ENCODE peak calls at places on chromosomes 4 and X, in four cellular contexts. One of them, this sample, is unnamed.

GRCh38 chrX:39955621-39956020 is 142.1 kb downstream of the BCOR start:
- DNase-seq in K562: peak; percentile 38
- DNase-seq in HL-60: no peak
- DNase-seq in GM12878: no peak
- DNase-seq in this sample: no peak

GRCh38 chrX:31287861-31288260 is 216.0 kb upstream of the FTHL17 start:
- DNase-seq in GM12878: no peak
- DNase-seq in HL-60: no peak
- DNase-seq in K562: no peak
- DNase-seq in this sample: no peak

GRCh38 chr4:148847544-148847943 is 405.3 kb upstream of the NR3C2 start:
- DNase-seq in K562: no peak
- DNase-seq in HL-60: no peak
- DNase-seq in GM12878: no peak
- DNase-seq in this sample: no peak

GRCh38 chr4:126558596-126558995 is 1074.2 kb upstream of the INTU start:
- DNase-seq in K562: no peak
- DNase-seq in HL-60: no peak
- DNase-seq in GM12878: no peak
- DNase-seq in this sample: no peak

GRCh38 chr4:113636877-113637276 is 124.7 kb downstream of the CAMK2D start:
- DNase-seq in HL-60: peak; percentile 40
- DNase-seq in GM12878: no peak
- DNase-seq in K562: peak; percentile 19
- DNase-seq in this sample: no peak

GRCh38 chr4:159159611-159160010 is 56.7 kb downstream of the RAPGEF2 start:
- DNase-seq in GM12878: no peak
- DNase-seq in HL-60: no peak
- DNase-seq in K562: no peak
- DNase-seq in this sample: no peak

GRCh38 chr4:173642509-173642908 is 112.5 kb upstream of the HAND2 start:
- DNase-seq in HL-60: no peak
- DNase-seq in GM12878: no peak
- DNase-seq in K562: no peak
- DNase-seq in this sample: no peak

GRCh38 chr4:56958111-56958517 is 19.3 kb downstream of the NOA1 start:
- DNase-seq in HL-60: peak; percentile 90
- DNase-seq in GM12878: no peak
- DNase-seq in K562: peak; percentile 35
- DNase-seq in this sample: no peak

GRCh38 chr4:61918507-61919462 is 718.7 kb downstream of the ADGRL3 start:
- DNase-seq in HL-60: no peak
- DNase-seq in K562: no peak
- DNase-seq in GM12878: no peak
- DNase-seq in this sample: no peak

GRCh38 chrX:150086371-150086770 is 148.1 kb upstream of the EOLA2 start:
- DNase-seq in K562: no peak
- DNase-seq in GM12878: no peak
- DNase-seq in HL-60: no peak
- DNase-seq in this sample: no peak
- TF ChIP-seq SPI1 in K562: no peak
- TF ChIP-seq SPI1 in GM12878: no peak
- TF ChIP-seq SPI1 in HL-60: no peak
- TF ChIP-seq SPI1 in this sample: no peak

GRCh38 chr4:70364002-70364401 is 3.4 kb downstream of the SMR3A start:
- DNase-seq in K562: no peak
- DNase-seq in GM12878: no peak
- DNase-seq in HL-60: no peak
- DNase-seq in this sample: no peak

GRCh38 chr4:70360460-70360859 is at the start of gene SMR3A:
- DNase-seq in GM12878: no peak
- DNase-seq in HL-60: no peak
- DNase-seq in K562: no peak
- DNase-seq in this sample: no peak

GRCh38 chr4:70367813-70368212 is 7.3 kb downstream of the SMR3A start:
- DNase-seq in K562: no peak
- DNase-seq in HL-60: no peak
- DNase-seq in GM12878: no peak
- DNase-seq in this sample: no peak

DNA sequence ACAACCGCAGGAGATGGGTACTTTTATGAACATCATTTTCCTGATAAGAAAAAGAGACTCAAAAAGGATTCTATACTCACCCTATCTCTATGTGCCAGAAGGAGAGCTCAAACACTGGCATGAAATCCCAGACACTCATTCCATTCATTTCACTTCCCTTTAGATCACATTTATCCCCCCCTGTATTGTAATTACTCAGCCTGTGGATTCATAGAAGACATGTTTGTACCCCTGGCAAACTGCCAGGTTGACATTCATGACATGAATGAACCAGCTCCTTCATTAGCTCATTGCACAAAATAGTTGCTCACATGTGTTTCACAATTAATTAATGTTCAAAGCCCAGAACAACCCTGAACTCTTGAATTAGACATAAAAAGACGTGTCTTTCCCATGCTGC is 4.9 kb downstream of the SMR3A start:
- DNase-seq in HL-60: no peak
- DNase-seq in K562: no peak
- DNase-seq in GM12878: no peak
- DNase-seq in this sample: no peak
- TF ChIP-seq SPI1 in HL-60: no peak
- TF ChIP-seq SPI1 in K562: no peak
- TF ChIP-seq SPI1 in GM12878: peak; percentile 22
- TF ChIP-seq SPI1 in this sample: peak; percentile 56

DNA sequence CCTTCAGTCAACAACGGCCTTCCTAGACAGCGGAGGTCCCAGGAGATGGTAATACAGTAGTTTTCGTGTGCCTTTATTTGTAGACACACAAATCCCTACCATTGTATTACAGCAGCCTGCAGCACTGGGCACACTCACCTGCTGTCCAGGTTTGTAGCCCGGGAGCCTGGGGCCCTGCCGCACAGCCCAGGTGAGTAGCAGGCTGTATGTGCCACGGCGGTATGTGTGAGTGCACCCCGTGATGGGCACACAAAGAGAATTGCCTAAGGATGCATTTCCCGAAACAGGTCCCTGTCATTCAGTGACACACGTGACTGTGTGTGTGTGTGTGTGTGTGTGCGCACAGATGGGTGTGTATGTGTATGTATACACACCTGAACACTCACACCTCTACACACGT is 8.1 kb upstream of the SLC25A6 start:
- DNase-seq in K562: no peak
- DNase-seq in GM12878: no peak
- DNase-seq in HL-60: no peak
- DNase-seq in this sample: no peak
- TF ChIP-seq SPI1 in K562: no peak
- TF ChIP-seq SPI1 in GM12878: no peak
- TF ChIP-seq SPI1 in HL-60: no peak
- TF ChIP-seq SPI1 in this sample: no peak

GRCh38 chr4:70080205-70080604 is 30.0 kb downstream of the HTN1 start:
- DNase-seq in K562: no peak
- DNase-seq in GM12878: no peak
- DNase-seq in HL-60: no peak
- DNase-seq in this sample: no peak
- TF ChIP-seq SPI1 in K562: no peak
- TF ChIP-seq SPI1 in GM12878: no peak
- TF ChIP-seq SPI1 in HL-60: no peak
- TF ChIP-seq SPI1 in this sample: no peak

GRCh38 chrX:151984328-151984727 is 9.9 kb upstream of the GABRE start:
- DNase-seq in HL-60: peak; percentile 54
- DNase-seq in K562: no peak
- DNase-seq in GM12878: no peak
- DNase-seq in this sample: no peak
- TF ChIP-seq SPI1 in HL-60: no peak
- TF ChIP-seq SPI1 in K562: peak; percentile 60
- TF ChIP-seq SPI1 in GM12878: no peak
- TF ChIP-seq SPI1 in this sample: no peak

DNA sequence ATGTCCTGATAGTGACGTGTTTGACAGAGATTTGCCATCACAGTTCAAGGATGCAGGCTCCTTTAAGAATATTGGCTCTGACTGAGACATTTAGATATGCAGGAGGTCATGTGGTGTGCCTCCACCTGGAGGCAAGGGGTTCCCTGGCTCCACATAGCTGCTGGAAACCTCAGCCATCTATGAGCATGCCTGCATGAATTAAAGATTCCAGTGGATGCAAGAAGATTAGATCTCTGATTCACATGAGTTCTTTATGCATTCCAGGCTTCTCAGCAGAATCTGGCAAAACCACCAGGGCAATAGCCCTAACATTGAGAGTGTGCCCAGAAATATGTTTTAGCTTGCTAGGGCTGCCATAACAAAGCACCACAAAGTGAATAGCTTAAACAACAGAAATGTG is 298.5 kb upstream of the AADAT start:
- DNase-seq in GM12878: no peak
- DNase-seq in HL-60: no peak
- DNase-seq in K562: no peak
- DNase-seq in this sample: no peak
- TF ChIP-seq SPI1 in GM12878: no peak
- TF ChIP-seq SPI1 in HL-60: no peak
- TF ChIP-seq SPI1 in K562: no peak
- TF ChIP-seq SPI1 in this sample: no peak

GRCh38 chr4:8393593-8394038 is 46.9 kb downstream of the ACOX3 start:
- DNase-seq in HL-60: no peak
- DNase-seq in GM12878: no peak
- DNase-seq in K562: no peak
- DNase-seq in this sample: no peak
- TF ChIP-seq SPI1 in HL-60: no peak
- TF ChIP-seq SPI1 in GM12878: no peak
- TF ChIP-seq SPI1 in K562: no peak
- TF ChIP-seq SPI1 in this sample: no peak

GRCh38 chr4:87076690-87077358 is 142.0 kb downstream of the AFF1 start:
- DNase-seq in K562: no peak
- DNase-seq in GM12878: no peak
- DNase-seq in HL-60: no peak
- DNase-seq in this sample: no peak
- TF ChIP-seq SPI1 in K562: no peak
- TF ChIP-seq SPI1 in GM12878: no peak
- TF ChIP-seq SPI1 in HL-60: no peak
- TF ChIP-seq SPI1 in this sample: no peak

GRCh38 chr4:120921456-120922389 is 803 bp downstream of the PRDM5 start:
- DNase-seq in HL-60: no peak
- DNase-seq in GM12878: no peak
- DNase-seq in K562: no peak
- DNase-seq in this sample: no peak
- TF ChIP-seq SPI1 in HL-60: peak; percentile 61
- TF ChIP-seq SPI1 in GM12878: no peak
- TF ChIP-seq SPI1 in K562: no peak
- TF ChIP-seq SPI1 in this sample: no peak